ENCODE peak calls at places on chromosome X, in four cellular contexts. A is CD8-positive, alpha-beta T cell; R is upper lobe of right lung; M is GM23248. B is an unnamed sample.

GRCh38 chrX:50962156-50962555 is 51.6 kb downstream of the BMP15 start:
- DNase-seq in A (no peak), R (no peak), M (no peak), B (no peak)

GRCh38 chrX:41457618-41458192 is 10.6 kb downstream of the NYX start:
- DNase-seq in A (no peak), R (no peak), M (peak; percentile 5), B (no peak)

GRCh38 chrX:78643106-78643505 is 16.0 kb downstream of the RTL3 start:
- DNase-seq in A (no peak), R (no peak), M (no peak), B (no peak)

GRCh38 chrX:101799387-101799786 is 132.4 kb downstream of the ZMAT1 start:
- DNase-seq in A (peak; percentile 58), R (peak; percentile 85), M (peak; percentile 79), B (peak; percentile 64)

GRCh38 chrX:55342533-55343501 is 78.1 kb upstream of the PAGE3 start:
- DNase-seq in A (peak; percentile 1), R (no peak), M (peak; percentile 25), B (no peak)

GRCh38 chrX:111129949-111130348 is 34.0 kb downstream of the PAK3 start:
- DNase-seq in A (no peak), R (no peak), M (no peak), B (no peak)

GRCh38 chrX:135345328-135345645 is 36.0 kb downstream of the ETDC start:
- DNase-seq in A (no peak), R (no peak), M (peak; percentile 61), B (no peak)

GRCh38 chrX:13152511-13152868 is 108.1 kb upstream of the FAM9C start:
- DNase-seq in A (no peak), R (no peak), M (no peak), B (no peak)

GRCh38 chrX:41189156-41189555 is 103.9 kb downstream of the USP9X start:
- DNase-seq in A (no peak), R (no peak), M (no peak), B (no peak)

DNA sequence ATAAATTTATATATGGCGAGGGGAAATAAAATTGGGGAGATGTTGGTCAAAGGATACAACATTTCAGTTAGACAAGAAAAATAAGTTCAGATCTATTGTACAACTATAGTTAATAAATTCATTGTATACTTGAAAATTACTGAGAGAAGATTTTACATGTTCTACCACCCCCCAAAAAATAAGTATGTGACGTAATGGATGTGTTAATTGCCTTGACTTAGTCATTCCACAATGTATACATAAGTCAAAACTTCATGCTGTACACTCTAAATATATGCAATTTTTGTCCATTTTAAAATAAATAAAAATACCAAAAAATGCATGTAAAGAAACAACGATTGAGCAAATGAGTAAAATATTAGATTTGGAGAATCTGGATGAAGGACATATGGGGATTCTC is 1.8 kb downstream of the USP11 start:
- DNase-seq in A (no peak), R (no peak), M (peak; percentile 28), B (no peak)
- H3K4me3 ChIP-seq in A (no peak overlapping the region), R (peak overlapping the region; percentile 60), M (peak overlapping the region; percentile 94), B (peak overlapping the region; percentile 62)

GRCh38 chrX:124231454-124231853 is 101.0 kb upstream of the TEX13D start:
- DNase-seq in A (no peak), R (no peak), M (no peak), B (no peak)
- H3K4me3 ChIP-seq in A (no peak overlapping the region), R (no peak overlapping the region), M (no peak overlapping the region), B (no peak overlapping the region)

GRCh38 chrX:38311743-38312142 is 15.6 kb downstream of the RPGR start:
- DNase-seq in A (no peak), R (no peak), M (no peak), B (no peak)

GRCh38 chrX:38304010-38304409 is 23.3 kb downstream of the RPGR start:
- DNase-seq in A (no peak), R (no peak), M (peak; percentile 21), B (no peak)

DNA sequence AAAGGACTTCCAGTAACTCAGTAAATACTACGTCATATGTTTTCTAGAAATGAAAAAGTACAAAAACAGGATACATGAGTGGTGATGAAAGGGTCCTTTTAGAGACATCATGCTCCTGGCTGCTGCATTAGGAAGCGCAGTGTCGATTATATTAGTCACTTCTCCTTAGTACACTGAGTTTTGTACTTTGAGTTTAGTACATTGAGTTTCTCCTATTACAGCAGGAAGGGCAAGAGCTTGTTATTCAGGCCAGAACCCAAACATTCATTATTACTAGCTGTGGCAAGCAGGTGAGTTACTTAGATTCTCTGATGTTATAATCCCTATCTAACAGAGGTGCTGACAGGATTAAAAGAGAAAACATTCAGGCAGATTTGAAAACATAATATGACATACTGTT is 21.3 kb downstream of the RPGR start:
- DNase-seq in A (no peak), R (no peak), M (no peak), B (no peak)
- H3K4me3 ChIP-seq in A (no peak overlapping the region), R (no peak overlapping the region), M (no peak overlapping the region), B (no peak overlapping the region)

DNA sequence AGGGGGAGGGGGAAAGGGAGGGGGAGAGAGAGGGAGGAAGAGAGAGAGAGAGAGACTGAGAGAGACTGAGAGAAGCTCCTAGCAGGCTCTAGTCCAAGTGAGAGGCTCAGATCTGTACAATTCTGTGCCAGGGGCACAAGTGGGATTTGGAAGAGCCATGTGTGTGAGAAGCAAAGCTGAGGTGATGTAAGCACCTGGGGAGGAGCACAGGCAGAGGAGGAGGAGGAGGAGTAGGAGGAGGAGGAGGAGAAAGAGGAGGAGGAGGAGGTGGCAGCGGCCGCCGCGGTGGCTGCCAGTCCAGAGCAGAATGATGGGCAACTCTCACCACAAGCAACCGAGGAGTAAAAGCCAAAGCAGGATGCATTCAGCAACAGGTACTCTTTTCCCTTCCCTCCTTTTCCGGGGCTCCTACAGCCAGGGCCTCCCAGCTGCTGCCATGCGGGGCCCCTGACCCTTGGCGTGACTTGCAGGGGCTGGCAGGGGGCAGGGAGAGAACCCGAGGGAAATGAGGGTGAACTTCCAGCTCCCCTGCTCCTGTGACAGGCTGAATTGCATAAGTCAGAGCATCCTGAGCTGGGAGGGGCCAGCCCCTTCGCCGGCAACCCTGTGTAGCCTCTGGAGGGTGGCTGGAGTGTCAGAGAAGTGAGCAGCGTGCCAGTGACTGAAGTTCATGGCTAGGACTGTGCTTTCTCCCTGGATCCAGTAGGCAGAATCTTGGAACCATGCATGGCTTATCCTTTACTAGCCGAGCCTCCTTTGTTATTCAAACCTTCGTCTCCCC is 62.1 kb downstream of the RTL5 start:
- DNase-seq in A (no peak), R (no peak), M (no peak), B (no peak)
- H3K4me3 ChIP-seq in A (no peak overlapping the region), R (no peak overlapping the region), M (no peak overlapping the region), B (no peak overlapping the region)

GRCh38 chrX:3176439-3176820 is 135.2 kb downstream of the ARSF start:
- DNase-seq in A (no peak), R (no peak), M (peak; percentile 68), B (no peak)
- H3K4me3 ChIP-seq in A (no peak overlapping the region), R (no peak overlapping the region), M (peak overlapping the region; percentile 68), B (no peak overlapping the region)

GRCh38 chrX:2402361-2402690 is 98.5 kb downstream of the DHRSX start:
- DNase-seq in A (no peak), R (no peak), M (no peak), B (no peak)
- H3K4me3 ChIP-seq in A (no peak overlapping the region), R (no peak overlapping the region), M (no peak overlapping the region), B (no peak overlapping the region)

GRCh38 chrX:21723097-21723496 is 34.8 kb downstream of the SMPX start:
- DNase-seq in A (no peak), R (no peak), M (peak; percentile 46), B (no peak)

GRCh38 chrX:21721175-21721574 is 36.7 kb downstream of the SMPX start:
- DNase-seq in A (no peak), R (no peak), M (peak; percentile 37), B (no peak)

GRCh38 chrX:21725498-21725897 is 32.4 kb downstream of the SMPX start:
- DNase-seq in A (no peak), R (no peak), M (peak; percentile 61), B (no peak)

GRCh38 chrX:21725916-21726315 is 32.0 kb downstream of the SMPX start:
- DNase-seq in A (no peak), R (no peak), M (peak; percentile 6), B (no peak)

GRCh38 chrX:21723814-21724213 is 34.1 kb downstream of the SMPX start:
- DNase-seq in A (no peak), R (no peak), M (no peak), B (no peak)
- H3K4me3 ChIP-seq in A (no peak overlapping the region), R (no peak overlapping the region), M (no peak overlapping the region), B (no peak overlapping the region)